ENCODE peak calls at places on chromosomes 6 and 20, in seven cellular contexts. M is right lobe of liver, Y is PC-9, U is hepatocyte, X is MM.1S, L is heart right ventricle, E is mucosa of descending colon. G is an unnamed sample. For H3K36me3, the result is how much of the 10 kb centered on the place peaks cover.

GRCh38 chr6:20664250-20664649 is 130.0 kb downstream of the CDKAL1 start:
- DNase-seq in X (no peak), M (no peak), U (no peak), L (no peak), Y (no peak), E (no peak), G (no peak)

GRCh38 chr6:113414511-113414910 is 442.6 kb upstream of the MARCKS start:
- DNase-seq in X (no peak), E (no peak), U (peak), M (no peak), L (peak), Y (peak), G (no peak)

GRCh38 chr20:57087705-57088104 is 178.7 kb downstream of the BMP7 start:
- DNase-seq in L (no peak), M (no peak), E (no peak), U (no peak), Y (no peak), X (no peak), G (no peak)

GRCh38 chr6:24451581-24452041 is 37.8 kb downstream of the GPLD1 start:
- DNase-seq in X (no peak), U (no peak), E (no peak), Y (no peak), L (no peak), M (no peak), G (no peak)

GRCh38 chr20:57573893-57574292 is 13.0 kb downstream of the PCK1 start:
- DNase-seq in L (no peak), U (no peak), M (peak), X (no peak), Y (no peak), E (no peak), G (no peak)

GRCh38 chr6:26122402-26122792 is 35.2 kb downstream of the HFE start:
- DNase-seq in L (no peak), Y (no peak), U (peak), E (no peak), X (peak), M (no peak), G (no peak)

GRCh38 chr20:23680151-23680550 is 8.7 kb downstream of the CST4 start:
- DNase-seq in L (no peak), E (no peak), U (no peak), M (no peak), X (no peak), Y (no peak), G (no peak)

GRCh38 chr20:38926934-38927616 is 858 bp downstream of the FAM83D start:
- DNase-seq in Y (no peak), U (no peak), L (no peak), M (no peak), E (no peak), X (no peak), G (no peak)

GRCh38 chr20:56773731-56774130 is 144.6 kb downstream of the TFAP2C start:
- DNase-seq in E (no peak), U (no peak), Y (no peak), M (no peak), X (no peak), L (no peak), G (no peak)

GRCh38 chr6:41587223-41587879 is 41.2 kb downstream of the FOXP4 start:
- DNase-seq in Y (no peak), E (no peak), X (no peak), U (no peak), M (no peak), L (no peak), G (no peak)

GRCh38 chr20:63163171-63163570 is 52.8 kb downstream of the YTHDF1 start:
- DNase-seq in M (no peak), U (no peak), X (no peak), Y (no peak), L (no peak), E (peak), G (no peak)

GRCh38 chr20:22746957-22747356 is 162.6 kb upstream of the FOXA2 start:
- DNase-seq in L (no peak), M (no peak), Y (no peak), E (no peak), U (no peak), X (no peak), G (no peak)

GRCh38 chr6:40968620-40969145 is 70.3 kb downstream of the UNC5CL start:
- DNase-seq in Y (no peak), M (no peak), L (no peak), X (no peak), E (no peak), U (no peak), G (no peak)

GRCh38 chr6:22954749-22955385 is 385.5 kb downstream of the HDGFL1 start:
- DNase-seq in M (no peak), X (peak), L (no peak), Y (no peak), U (no peak), E (no peak), G (no peak)

GRCh38 chr6:112701201-112701600 is 354.1 kb downstream of the RFPL4B start:
- DNase-seq in Y (no peak), U (peak), X (no peak), E (no peak), L (no peak), M (no peak), G (no peak)

GRCh38 chr6:144305985-144306384 is 20.9 kb downstream of the UTRN start:
- DNase-seq in U (no peak), Y (no peak), X (peak), L (no peak), M (no peak), E (no peak), G (no peak)

GRCh38 chr6:93586316-93586715 is 167.0 kb upstream of the EPHA7 start:
- DNase-seq in U (no peak), X (no peak), Y (no peak), E (no peak), L (no peak), M (no peak), G (no peak)

DNA sequence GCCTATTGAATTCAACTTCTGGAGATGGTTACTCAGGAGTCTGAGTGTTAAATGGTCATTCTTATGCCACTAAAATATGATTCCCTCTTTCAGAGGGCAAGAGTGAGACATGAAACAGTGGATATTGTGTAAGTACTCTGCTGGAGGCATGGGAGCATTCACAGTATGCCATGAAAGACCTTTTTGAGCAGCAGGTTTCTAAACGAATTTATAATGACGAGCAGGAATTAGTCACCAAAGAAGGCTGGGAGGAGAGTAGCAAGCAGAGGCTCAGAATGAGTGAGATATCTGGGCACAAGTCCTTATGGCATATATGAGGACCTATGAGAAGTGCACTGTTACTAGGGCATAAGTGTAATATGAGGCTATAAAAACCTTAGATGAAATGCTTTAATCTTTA is 10.9 kb upstream of the MYB start:
- DNase-seq in X (no peak), E (no peak), Y (no peak), L (no peak), M (no peak), U (no peak), G (no peak)
- H3K4me3 ChIP-seq in X (no peak), E (no peak), Y (no peak), L (no peak), M (no peak), U (no peak), G (no peak)

GRCh38 chr6:33412140-33413009 is 1.6 kb downstream of the PHF1 start:
- DNase-seq in U (no peak), L (no peak), M (no peak), X (no peak), E (no peak), Y (no peak), G (no peak)

GRCh38 chr6:33413200-33413599 is 2.4 kb downstream of the PHF1 start:
- DNase-seq in M (no peak), U (no peak), Y (no peak), E (no peak), X (no peak), L (no peak), G (no peak)

GRCh38 chr6:33410050-33410710 is 634 bp upstream of the PHF1 start:
- DNase-seq in L (peak), E (peak), Y (peak), M (peak), U (peak), X (peak), G (peak)

GRCh38 chr6:33411632-33412005 is 805 bp downstream of the PHF1 start:
- DNase-seq in M (no peak), Y (no peak), E (no peak), U (no peak), L (no peak), X (no peak), G (no peak)

DNA sequence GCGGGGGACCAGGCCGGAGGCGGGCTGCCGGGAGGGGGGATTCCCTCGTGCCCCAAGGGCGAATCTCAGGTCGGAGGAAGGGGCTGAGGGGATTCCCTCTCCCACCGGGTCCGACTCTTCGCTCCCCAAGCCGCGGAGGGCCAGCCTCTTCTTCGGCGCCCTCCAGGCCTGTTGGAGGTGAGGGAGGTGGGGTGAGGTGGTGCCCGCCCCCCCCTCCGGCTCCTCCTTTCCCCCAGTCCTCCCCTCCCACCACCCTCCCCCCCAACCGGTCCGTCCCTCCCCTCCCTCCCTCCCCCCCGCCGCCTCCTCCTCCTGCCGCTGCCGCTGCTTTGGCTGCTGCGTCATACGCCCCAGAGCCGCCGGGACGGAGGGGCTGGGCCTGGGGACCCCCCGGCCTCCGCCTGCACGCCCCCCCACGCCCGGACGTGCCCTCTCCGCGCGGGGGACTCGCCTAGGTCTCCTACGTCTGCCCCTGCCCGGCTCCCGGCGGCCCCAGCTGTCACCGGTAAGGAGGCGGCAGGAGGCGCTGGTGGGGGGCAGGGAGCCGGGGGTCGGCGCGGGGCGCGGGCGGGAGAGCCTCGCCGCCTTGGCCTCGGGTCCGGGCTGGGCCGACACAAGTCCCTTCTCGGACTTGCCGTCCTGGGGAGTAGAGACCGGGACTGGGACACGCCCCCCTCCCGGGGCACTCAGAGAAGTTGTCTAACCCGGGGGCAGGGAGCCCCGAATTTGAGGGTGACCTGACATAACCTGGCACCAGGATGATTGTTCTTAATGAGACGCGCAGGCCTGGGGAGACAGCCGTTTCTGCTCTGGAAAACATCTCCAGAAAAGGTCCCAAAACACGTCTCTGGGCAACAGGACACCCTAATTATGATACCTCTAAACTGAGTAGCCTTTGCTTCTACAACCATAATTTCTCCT is at the start of gene PHF1:
- DNase-seq in U (peak), X (no peak), M (no peak), L (peak), Y (no peak), E (peak), G (no peak)
- H3K36me3 ChIP-seq in U (under half), X (under half), M (under half), L (under half), Y (under half), E (under half), G (under half)

GRCh38 chr6:136037885-136038460 is 186.5 kb downstream of the PDE7B start:
- DNase-seq in Y (no peak), E (no peak), X (no peak), U (peak), L (peak), M (no peak), G (no peak)
- TF ChIP-seq CTCF in Y (no peak), E (no peak), X (no peak), U (no peak), L (peak), M (no peak), G (peak)

DNA sequence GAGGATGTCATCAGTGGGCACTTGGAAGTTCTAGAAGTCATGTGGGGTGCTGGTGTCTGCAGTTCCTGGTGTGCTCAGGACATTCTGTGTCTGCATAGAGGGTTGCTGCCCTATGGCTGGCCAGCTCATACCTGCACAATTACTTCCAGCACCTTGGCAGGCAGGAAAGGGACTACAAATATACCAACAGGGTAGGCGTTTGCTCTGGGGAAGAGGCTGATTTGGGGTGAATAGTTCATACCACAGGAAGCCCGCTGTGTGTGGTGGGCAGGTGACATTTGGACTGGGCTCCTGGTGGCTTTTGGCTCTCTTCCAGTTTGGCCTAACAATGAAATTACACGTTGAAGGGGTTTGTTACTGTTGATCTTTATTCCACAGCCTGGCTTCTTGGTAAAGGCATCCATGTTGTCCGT is 88.2 kb downstream of the RSPH3 start:
- DNase-seq in E (no peak), Y (peak), U (no peak), X (no peak), L (no peak), M (no peak), G (no peak)
- H3K4me3 ChIP-seq in E (no peak), Y (no peak), U (no peak), X (no peak), L (no peak), M (no peak), G (no peak)

DNA sequence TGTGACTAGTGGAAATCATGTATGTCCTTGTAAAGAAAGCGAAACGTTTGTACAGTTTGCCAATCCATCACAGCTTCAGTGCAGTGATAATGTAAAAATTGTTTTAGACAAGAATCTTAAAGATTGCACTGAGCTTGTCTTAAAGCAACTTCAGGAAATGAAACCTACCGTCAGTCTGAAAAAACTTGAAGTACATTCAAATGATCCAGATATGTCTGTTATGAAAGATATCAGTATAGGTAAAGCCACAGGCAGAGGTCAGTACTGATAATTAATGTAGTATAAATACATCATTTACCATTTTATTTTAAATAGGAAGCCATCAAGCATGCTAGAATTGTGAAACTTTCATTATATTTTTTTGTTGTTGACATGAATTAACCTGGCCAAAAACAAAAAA is 60.9 kb upstream of the SMIM8 start:
- DNase-seq in U (no peak), M (no peak), L (no peak), E (no peak), X (no peak), Y (no peak), G (no peak)
- H3K36me3 ChIP-seq in U (under half), M (under half), L (under half), E (under half), X (under half), Y (under half), G (under half)

DNA sequence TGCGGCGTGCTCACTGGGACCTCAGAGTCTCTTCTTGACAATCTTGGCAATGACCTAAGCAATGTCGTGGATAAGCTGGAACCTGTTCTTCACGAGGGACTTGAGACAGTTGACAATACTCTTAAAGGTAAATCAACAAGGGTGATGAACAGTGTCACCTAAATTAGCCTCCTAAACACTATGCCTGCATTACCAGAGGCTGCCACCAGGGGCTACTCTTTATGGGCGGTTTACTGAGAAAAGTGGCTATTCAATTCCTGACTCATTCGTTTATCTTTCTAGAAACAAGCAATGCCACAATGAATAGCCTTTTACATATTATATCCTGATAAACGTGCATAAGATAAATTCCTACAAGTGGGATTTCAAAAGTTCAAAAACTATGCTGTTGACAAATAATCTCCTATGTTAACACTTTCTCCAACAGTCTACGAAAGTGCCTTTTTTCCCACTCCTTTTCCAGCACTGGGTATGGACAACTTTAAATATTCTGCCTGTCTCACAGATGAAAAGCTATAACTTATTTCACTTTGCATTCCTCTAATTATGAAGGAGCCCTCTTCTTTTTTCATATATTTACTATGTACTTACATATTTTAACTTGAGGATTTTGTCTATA is 1.3 kb downstream of the BPIFA2 start:
- DNase-seq in E (no peak), M (no peak), Y (no peak), L (no peak), X (peak), U (no peak), G (no peak)
- TF ChIP-seq CTCF in E (no peak), M (peak), Y (peak), L (peak), X (peak), U (peak), G (peak)

GRCh38 chr6:141326426-141326825 is 806.3 kb upstream of the GJE1 start:
- DNase-seq in U (peak), L (no peak), X (no peak), Y (peak), E (no peak), M (no peak), G (peak)
- H3K4me3 ChIP-seq in U (no peak), L (no peak), X (no peak), Y (peak), E (no peak), M (no peak), G (no peak)

DNA sequence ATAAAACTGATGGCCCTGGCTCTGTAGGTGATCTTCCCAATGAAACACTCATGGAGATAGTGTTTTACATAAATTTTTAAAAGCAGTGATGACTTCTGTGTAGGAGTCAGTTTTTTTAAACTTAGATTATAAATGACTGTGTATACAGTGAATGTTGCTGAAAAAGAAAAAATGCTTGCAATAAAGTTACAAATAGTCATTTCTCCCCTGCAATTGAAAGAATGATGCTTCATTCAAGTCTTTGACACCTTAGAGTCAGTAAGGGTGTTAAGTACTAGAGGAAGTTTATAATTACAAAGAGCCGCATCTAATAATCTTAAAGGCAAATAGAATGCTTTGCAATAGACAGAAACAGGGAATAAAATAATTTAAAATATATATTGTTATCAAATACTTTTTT is 27.6 kb downstream of the ZNF292 start:
- DNase-seq in M (no peak), L (no peak), X (no peak), U (no peak), Y (no peak), E (no peak), G (no peak)
- H3K36me3 ChIP-seq in M (under half), L (under half), X (under half), U (under half), Y (under half), E (under half), G (under half)

GRCh38 chr20:31909253-31910070 is 39.0 kb downstream of the TTLL9 start:
- DNase-seq in X (no peak), E (no peak), U (no peak), M (no peak), L (no peak), Y (no peak), G (no peak)
- TF ChIP-seq CTCF in X (no peak), E (no peak), U (no peak), M (no peak), L (no peak), Y (no peak), G (no peak)